ENCODE peak calls at places on chromosomes 5 and 9, in seven cellular contexts. One of them, this sample, is unnamed.

GRCh38 chr5:66246621-66247020 is 102.5 kb downstream of the SREK1 start:
- DNase-seq in stimulated activated CD4-positive, alpha-beta T cell treated with anti-CD3 and anti-CD28 coated beads, TNF-alpha, amount 100 ng/mL, for 24 hours: no peak
- DNase-seq in GM20000: no peak
- DNase-seq in NCI-H1436: no peak
- DNase-seq in AG04450: peak; percentile 10
- DNase-seq in A673: no peak
- DNase-seq in MCF 10A: peak; percentile 55
- DNase-seq in this sample: no peak

GRCh38 chr5:142032747-142033631 is 20.2 kb upstream of the GNPDA1 start:
- DNase-seq in stimulated activated CD4-positive, alpha-beta T cell treated with anti-CD3 and anti-CD28 coated beads, TNF-alpha, amount 100 ng/mL, for 24 hours: no peak
- DNase-seq in GM20000: no peak
- DNase-seq in NCI-H1436: no peak
- DNase-seq in AG04450: no peak
- DNase-seq in A673: no peak
- DNase-seq in MCF 10A: no peak
- DNase-seq in this sample: no peak

GRCh38 chr5:133226186-133226585 is 174.4 kb downstream of the HSPA4 start:
- DNase-seq in stimulated activated CD4-positive, alpha-beta T cell treated with anti-CD3 and anti-CD28 coated beads, TNF-alpha, amount 100 ng/mL, for 24 hours: no peak
- DNase-seq in GM20000: no peak
- DNase-seq in NCI-H1436: no peak
- DNase-seq in AG04450: no peak
- DNase-seq in A673: no peak
- DNase-seq in MCF 10A: no peak
- DNase-seq in this sample: no peak

GRCh38 chr5:109325456-109325855 is 84.3 kb downstream of the PJA2 start:
- DNase-seq in stimulated activated CD4-positive, alpha-beta T cell treated with anti-CD3 and anti-CD28 coated beads, TNF-alpha, amount 100 ng/mL, for 24 hours: no peak
- DNase-seq in GM20000: no peak
- DNase-seq in NCI-H1436: no peak
- DNase-seq in AG04450: no peak
- DNase-seq in A673: no peak
- DNase-seq in MCF 10A: no peak
- DNase-seq in this sample: no peak

GRCh38 chr9:96327694-96328352 is 25.8 kb upstream of the HSD17B3 start:
- DNase-seq in stimulated activated CD4-positive, alpha-beta T cell treated with anti-CD3 and anti-CD28 coated beads, TNF-alpha, amount 100 ng/mL, for 24 hours: no peak
- DNase-seq in GM20000: peak; percentile 52
- DNase-seq in NCI-H1436: peak; percentile 13
- DNase-seq in AG04450: peak; percentile 33
- DNase-seq in A673: peak; percentile 71
- DNase-seq in MCF 10A: peak; percentile 78
- DNase-seq in this sample: peak; percentile 9

GRCh38 chr9:137368431-137369110 is 54.4 kb downstream of the EXD3 start:
- DNase-seq in stimulated activated CD4-positive, alpha-beta T cell treated with anti-CD3 and anti-CD28 coated beads, TNF-alpha, amount 100 ng/mL, for 24 hours: no peak
- DNase-seq in GM20000: no peak
- DNase-seq in NCI-H1436: no peak
- DNase-seq in AG04450: no peak
- DNase-seq in A673: no peak
- DNase-seq in MCF 10A: no peak
- DNase-seq in this sample: no peak

GRCh38 chr5:176394881-176395675 is 6.5 kb downstream of the HIGD2A start:
- DNase-seq in stimulated activated CD4-positive, alpha-beta T cell treated with anti-CD3 and anti-CD28 coated beads, TNF-alpha, amount 100 ng/mL, for 24 hours: no peak
- DNase-seq in GM20000: no peak
- DNase-seq in NCI-H1436: no peak
- DNase-seq in AG04450: no peak
- DNase-seq in A673: no peak
- DNase-seq in MCF 10A: no peak
- DNase-seq in this sample: no peak

GRCh38 chr9:70263421-70263820 is 4.6 kb downstream of the SMC5 start:
- DNase-seq in stimulated activated CD4-positive, alpha-beta T cell treated with anti-CD3 and anti-CD28 coated beads, TNF-alpha, amount 100 ng/mL, for 24 hours: no peak
- DNase-seq in GM20000: no peak
- DNase-seq in NCI-H1436: no peak
- DNase-seq in AG04450: no peak
- DNase-seq in A673: no peak
- DNase-seq in MCF 10A: no peak
- DNase-seq in this sample: no peak

GRCh38 chr5:1152771-1153282 is 41.0 kb upstream of the SLC12A7 start:
- DNase-seq in stimulated activated CD4-positive, alpha-beta T cell treated with anti-CD3 and anti-CD28 coated beads, TNF-alpha, amount 100 ng/mL, for 24 hours: no peak
- DNase-seq in GM20000: no peak
- DNase-seq in NCI-H1436: no peak
- DNase-seq in AG04450: no peak
- DNase-seq in A673: no peak
- DNase-seq in MCF 10A: no peak
- DNase-seq in this sample: no peak

GRCh38 chr5:179901915-179902762 is 5.6 kb downstream of the TBC1D9B start:
- DNase-seq in stimulated activated CD4-positive, alpha-beta T cell treated with anti-CD3 and anti-CD28 coated beads, TNF-alpha, amount 100 ng/mL, for 24 hours: no peak
- DNase-seq in GM20000: no peak
- DNase-seq in NCI-H1436: no peak
- DNase-seq in AG04450: no peak
- DNase-seq in A673: no peak
- DNase-seq in MCF 10A: no peak
- DNase-seq in this sample: no peak

GRCh38 chr5:107672212-107673105 is 1.7 kb upstream of the EFNA5 start:
- DNase-seq in stimulated activated CD4-positive, alpha-beta T cell treated with anti-CD3 and anti-CD28 coated beads, TNF-alpha, amount 100 ng/mL, for 24 hours: no peak
- DNase-seq in GM20000: peak; percentile 72
- DNase-seq in NCI-H1436: peak; percentile 95
- DNase-seq in AG04450: peak; percentile 84
- DNase-seq in A673: peak; percentile 96
- DNase-seq in MCF 10A: peak; percentile 99
- DNase-seq in this sample: peak; percentile 81

GRCh38 chr5:127957183-127957582 is 126.4 kb upstream of the SLC12A2 start:
- DNase-seq in stimulated activated CD4-positive, alpha-beta T cell treated with anti-CD3 and anti-CD28 coated beads, TNF-alpha, amount 100 ng/mL, for 24 hours: no peak
- DNase-seq in GM20000: no peak
- DNase-seq in NCI-H1436: no peak
- DNase-seq in AG04450: peak; percentile 27
- DNase-seq in A673: no peak
- DNase-seq in MCF 10A: peak; percentile 92
- DNase-seq in this sample: no peak

GRCh38 chr9:27168951-27169350 is 59.9 kb downstream of the TEK start:
- DNase-seq in stimulated activated CD4-positive, alpha-beta T cell treated with anti-CD3 and anti-CD28 coated beads, TNF-alpha, amount 100 ng/mL, for 24 hours: no peak
- DNase-seq in GM20000: no peak
- DNase-seq in NCI-H1436: no peak
- DNase-seq in AG04450: no peak
- DNase-seq in A673: no peak
- DNase-seq in MCF 10A: no peak
- DNase-seq in this sample: no peak

GRCh38 chr9:87138128-87139040 is 191.1 kb upstream of the GAS1 start:
- DNase-seq in stimulated activated CD4-positive, alpha-beta T cell treated with anti-CD3 and anti-CD28 coated beads, TNF-alpha, amount 100 ng/mL, for 24 hours: no peak
- DNase-seq in GM20000: no peak
- DNase-seq in NCI-H1436: no peak
- DNase-seq in AG04450: no peak
- DNase-seq in A673: no peak
- DNase-seq in MCF 10A: no peak
- DNase-seq in this sample: no peak

GRCh38 chr9:105515811-105516413 is 42.0 kb upstream of the FKTN start:
- DNase-seq in stimulated activated CD4-positive, alpha-beta T cell treated with anti-CD3 and anti-CD28 coated beads, TNF-alpha, amount 100 ng/mL, for 24 hours: no peak
- DNase-seq in GM20000: no peak
- DNase-seq in NCI-H1436: no peak
- DNase-seq in AG04450: no peak
- DNase-seq in A673: no peak
- DNase-seq in MCF 10A: no peak
- DNase-seq in this sample: no peak

GRCh38 chr5:112479418-112479817 is 60.3 kb upstream of the EPB41L4A start:
- DNase-seq in stimulated activated CD4-positive, alpha-beta T cell treated with anti-CD3 and anti-CD28 coated beads, TNF-alpha, amount 100 ng/mL, for 24 hours: no peak
- DNase-seq in GM20000: no peak
- DNase-seq in NCI-H1436: no peak
- DNase-seq in AG04450: peak; percentile 3
- DNase-seq in A673: no peak
- DNase-seq in MCF 10A: peak; percentile 75
- DNase-seq in this sample: no peak

GRCh38 chr5:174714751-174715150 is 9.6 kb upstream of the MSX2 start:
- DNase-seq in stimulated activated CD4-positive, alpha-beta T cell treated with anti-CD3 and anti-CD28 coated beads, TNF-alpha, amount 100 ng/mL, for 24 hours: no peak
- DNase-seq in GM20000: no peak
- DNase-seq in NCI-H1436: no peak
- DNase-seq in AG04450: no peak
- DNase-seq in A673: no peak
- DNase-seq in MCF 10A: no peak
- DNase-seq in this sample: no peak

GRCh38 chr9:108691614-108692013 is 164.2 kb downstream of the ACTL7B start:
- DNase-seq in stimulated activated CD4-positive, alpha-beta T cell treated with anti-CD3 and anti-CD28 coated beads, TNF-alpha, amount 100 ng/mL, for 24 hours: no peak
- DNase-seq in GM20000: no peak
- DNase-seq in NCI-H1436: no peak
- DNase-seq in AG04450: no peak
- DNase-seq in A673: no peak
- DNase-seq in MCF 10A: peak; percentile 55
- DNase-seq in this sample: no peak

GRCh38 chr9:6045364-6045763 is 29.9 kb upstream of the RANBP6 start:
- DNase-seq in stimulated activated CD4-positive, alpha-beta T cell treated with anti-CD3 and anti-CD28 coated beads, TNF-alpha, amount 100 ng/mL, for 24 hours: no peak
- DNase-seq in GM20000: no peak
- DNase-seq in NCI-H1436: no peak
- DNase-seq in AG04450: no peak
- DNase-seq in A673: no peak
- DNase-seq in MCF 10A: no peak
- DNase-seq in this sample: no peak

GRCh38 chr9:101387871-101388506 is 3.2 kb upstream of the BAAT start:
- DNase-seq in stimulated activated CD4-positive, alpha-beta T cell treated with anti-CD3 and anti-CD28 coated beads, TNF-alpha, amount 100 ng/mL, for 24 hours: no peak
- DNase-seq in GM20000: no peak
- DNase-seq in NCI-H1436: peak; percentile 58
- DNase-seq in AG04450: no peak
- DNase-seq in A673: peak; percentile 70
- DNase-seq in MCF 10A: peak; percentile 56
- DNase-seq in this sample: peak; percentile 82

GRCh38 chr5:145158654-145159199 is 676.4 kb downstream of the PRELID2 start:
- DNase-seq in stimulated activated CD4-positive, alpha-beta T cell treated with anti-CD3 and anti-CD28 coated beads, TNF-alpha, amount 100 ng/mL, for 24 hours: no peak
- DNase-seq in GM20000: no peak
- DNase-seq in NCI-H1436: no peak
- DNase-seq in AG04450: no peak
- DNase-seq in A673: no peak
- DNase-seq in MCF 10A: no peak
- DNase-seq in this sample: no peak

GRCh38 chr5:95027151-95027721 is 257.7 kb downstream of the MCTP1 start:
- DNase-seq in stimulated activated CD4-positive, alpha-beta T cell treated with anti-CD3 and anti-CD28 coated beads, TNF-alpha, amount 100 ng/mL, for 24 hours: no peak
- DNase-seq in GM20000: no peak
- DNase-seq in NCI-H1436: no peak
- DNase-seq in AG04450: no peak
- DNase-seq in A673: no peak
- DNase-seq in MCF 10A: no peak
- DNase-seq in this sample: peak; percentile 1

GRCh38 chr9:109401169-109401989 is 80.5 kb upstream of the EPB41L4B start:
- DNase-seq in stimulated activated CD4-positive, alpha-beta T cell treated with anti-CD3 and anti-CD28 coated beads, TNF-alpha, amount 100 ng/mL, for 24 hours: no peak
- DNase-seq in GM20000: peak; percentile 63
- DNase-seq in NCI-H1436: peak; percentile 33
- DNase-seq in AG04450: no peak
- DNase-seq in A673: peak; percentile 40
- DNase-seq in MCF 10A: peak; percentile 77
- DNase-seq in this sample: peak; percentile 53

This sample was measured in NCI-H1417.